ENCODE peak calls at places on chromosomes 2 and 18, in six cellular contexts. I, K, U, W, V and Y are unnamed samples.
A peak's percentile ranks its signal among the peaks of the same experiment; 100 is the strongest.

GRCh38 chr2:234165421-234165820 is 114.9 kb downstream of the SPP2 start:
- DNase-seq in U (no peak), K (no peak), I (peak; percentile 46), W (peak; percentile 32), V (no peak), Y (no peak)

GRCh38 chr2:178066890-178067669 is 5.5 kb downstream of the PDE11A start:
- DNase-seq in W (no peak), V (no peak), U (no peak), K (no peak), I (no peak), Y (no peak)

GRCh38 chr2:56102866-56103265 is 80.9 kb upstream of the CCDC85A start:
- DNase-seq in I (no peak), K (no peak), V (no peak), W (peak; percentile 46), U (no peak), Y (no peak)

GRCh38 chr18:74457043-74457742 is at the start of gene DIPK1C:
- DNase-seq in K (no peak), I (no peak), U (no peak), W (no peak), V (no peak), Y (no peak)

GRCh38 chr2:241561811-241562210 is 3.3 kb downstream of the BOK start:
- DNase-seq in V (peak; percentile 53), U (no peak), I (no peak), K (peak; percentile 50), W (peak; percentile 75), Y (peak; percentile 84)

GRCh38 chr2:1306029-1306686 is 107.1 kb upstream of the TPO start:
- DNase-seq in I (no peak), W (no peak), U (no peak), V (no peak), K (no peak), Y (no peak)

GRCh38 chr18:69817335-69817935 is 130.2 kb downstream of the CD226 start:
- DNase-seq in W (peak; percentile 44), V (no peak), I (peak; percentile 66), K (no peak), U (no peak), Y (no peak)

GRCh38 chr18:79508565-79509535 is 113.1 kb downstream of the NFATC1 start:
- DNase-seq in U (peak; percentile 62), I (no peak), V (peak; percentile 39), W (no peak), K (peak; percentile 51), Y (no peak)

GRCh38 chr18:35289293-35290069 is 548 bp downstream of the ZSCAN30 start:
- DNase-seq in I (no peak), U (no peak), W (peak; percentile 19), V (peak; percentile 48), K (peak; percentile 52), Y (peak; percentile 39)

GRCh38 chr18:2932247-2933181 is 80.4 kb downstream of the LPIN2 start:
- DNase-seq in V (no peak), K (no peak), W (peak; percentile 54), I (peak; percentile 41), U (no peak), Y (peak; percentile 55)

GRCh38 chr2:113992090-113992489 is 102.2 kb downstream of the ACTR3 start:
- DNase-seq in K (no peak), W (peak; percentile 66), U (no peak), I (no peak), V (no peak), Y (no peak)

GRCh38 chr18:48904086-48904485 is 46.7 kb downstream of the SMAD7 start:
- DNase-seq in U (no peak), I (no peak), W (no peak), V (no peak), K (no peak), Y (no peak)

DNA sequence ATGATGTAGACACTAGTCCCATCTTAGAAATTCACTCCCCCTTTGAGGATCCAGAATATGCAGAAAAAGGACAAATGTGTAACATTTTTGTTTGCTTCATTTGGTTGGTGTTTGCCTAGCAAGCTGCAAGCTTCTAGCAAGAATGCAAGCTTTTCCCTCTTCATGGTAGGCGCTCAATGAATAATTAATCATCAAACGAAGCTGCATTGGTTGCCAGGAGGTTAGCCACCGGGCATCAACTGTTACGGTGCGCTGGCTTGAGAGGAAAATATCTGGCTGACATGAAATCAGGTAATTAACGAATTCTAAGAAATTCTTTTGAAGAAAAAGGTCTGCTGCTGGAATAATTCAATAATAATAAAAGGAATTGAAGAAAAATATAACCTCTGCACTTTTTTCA is 341.0 kb upstream of the KYNU start:
- DNase-seq in U (no peak), W (no peak), I (no peak), K (no peak), V (no peak), Y (no peak)
- TF ChIP-seq CTCF in U (no peak), W (no peak), I (no peak), K (no peak), V (no peak), Y (no peak)

GRCh38 chr2:16461672-16462071 is 204.0 kb downstream of the CYRIA start:
- DNase-seq in W (no peak), K (no peak), V (no peak), U (no peak), I (no peak), Y (no peak)
- TF ChIP-seq CTCF in W (no peak), K (no peak), V (no peak), U (peak; percentile 31), I (no peak), Y (no peak)

DNA sequence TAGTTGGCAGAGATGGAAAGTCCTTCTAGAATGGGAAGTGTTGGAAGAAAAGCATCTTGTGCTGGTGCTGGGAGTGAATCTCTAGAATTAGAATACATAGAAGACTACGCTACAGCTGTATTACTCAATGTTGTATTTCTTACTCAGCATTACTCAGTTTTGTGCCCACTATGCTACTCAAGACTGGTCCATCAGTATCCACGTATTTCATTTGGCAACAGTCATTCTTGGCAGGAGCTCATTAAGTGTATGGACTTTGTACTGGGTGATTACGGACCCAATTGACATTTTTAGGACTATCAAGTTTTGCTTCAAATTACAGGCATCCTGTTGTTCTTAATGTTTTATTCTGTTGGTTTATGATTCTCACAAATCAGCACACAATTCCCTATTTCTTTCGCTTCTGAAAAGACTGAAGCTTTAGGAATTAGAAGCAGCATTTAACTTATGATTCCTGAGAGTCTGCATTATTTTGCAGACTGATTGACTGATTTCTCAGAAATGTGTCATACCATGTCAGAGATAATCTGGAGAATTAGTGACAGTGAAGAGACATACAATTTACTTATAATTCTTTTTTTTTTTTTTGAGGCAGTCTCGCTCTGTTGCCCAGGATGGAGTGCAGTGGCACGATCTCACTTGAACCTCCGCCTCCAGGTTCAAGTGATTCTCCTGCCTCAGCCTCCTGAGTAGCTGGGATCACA is 136.9 kb downstream of the MYO3B start:
- DNase-seq in V (no peak), W (peak; percentile 96), I (no peak), U (no peak), K (no peak), Y (no peak)
- TF ChIP-seq CTCF in V (no peak), W (no peak), I (no peak), U (no peak), K (no peak), Y (no peak)

DNA sequence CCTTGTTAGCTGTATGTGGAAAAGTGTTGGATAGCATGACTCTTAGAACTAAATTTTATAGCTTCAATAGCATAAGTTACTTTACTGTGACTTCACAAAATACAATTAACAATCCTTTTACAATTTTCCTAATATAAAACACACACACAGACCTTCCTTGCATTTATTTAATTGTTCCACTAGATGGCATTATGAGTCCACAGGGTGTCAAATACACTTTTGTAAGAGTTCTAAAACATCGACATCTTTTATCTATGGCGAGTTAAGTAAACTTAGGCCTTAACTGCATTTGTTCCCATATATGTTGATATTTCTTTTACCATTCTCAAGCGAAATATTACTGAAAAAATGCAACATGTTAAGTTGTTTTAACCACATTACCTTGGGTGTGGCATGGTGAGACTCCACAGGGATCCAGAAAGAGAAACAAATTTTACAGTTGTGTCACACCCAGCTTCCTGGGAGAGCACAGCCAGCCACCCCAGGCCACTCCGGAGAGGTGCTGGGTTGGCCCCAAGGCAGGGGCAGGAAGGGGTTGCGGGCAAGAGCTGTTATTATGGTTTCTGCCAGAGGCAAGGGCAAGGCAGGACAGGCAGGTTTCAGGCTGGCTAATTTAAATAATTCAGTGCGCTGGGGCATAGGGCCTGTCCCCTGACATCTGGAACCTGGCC is 312.4 kb upstream of the MC4R start:
- DNase-seq in V (no peak), U (no peak), K (no peak), I (peak; percentile 5), W (peak; percentile 57), Y (no peak)
- TF ChIP-seq CTCF in V (no peak), U (peak; percentile 81), K (peak; percentile 32), I (peak; percentile 48), W (peak; percentile 29), Y (peak; percentile 41)

DNA sequence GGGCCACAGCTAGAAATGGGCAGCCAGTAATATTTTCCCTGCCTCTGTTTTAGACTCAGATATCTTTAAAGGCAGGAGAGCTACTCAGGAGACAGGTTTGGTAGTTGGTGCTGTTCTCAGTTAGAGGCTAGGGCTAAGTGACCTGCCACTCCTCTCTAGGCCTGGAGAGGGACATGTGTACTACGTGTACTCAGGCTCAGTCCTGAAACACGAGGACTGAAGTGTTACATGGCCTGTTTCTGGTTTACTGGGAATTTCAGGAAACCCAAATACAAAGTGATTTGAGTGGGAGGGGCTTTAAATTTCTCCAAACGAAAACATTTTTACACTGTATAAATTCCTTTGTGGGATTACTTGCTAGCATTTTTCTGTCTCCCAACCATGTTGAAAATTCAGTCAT is 343.4 kb downstream of the CYP26B1 start:
- DNase-seq in W (no peak), K (no peak), U (peak; percentile 10), I (peak; percentile 21), V (no peak), Y (no peak)
- TF ChIP-seq CTCF in W (no peak), K (no peak), U (peak; percentile 25), I (peak; percentile 44), V (no peak), Y (no peak)

GRCh38 chr2:183530333-183530901 is 406.2 kb downstream of the NUP35 start:
- DNase-seq in K (no peak), I (no peak), W (no peak), V (no peak), U (no peak), Y (no peak)
- TF ChIP-seq CTCF in K (no peak), I (no peak), W (no peak), V (no peak), U (no peak), Y (no peak)

DNA sequence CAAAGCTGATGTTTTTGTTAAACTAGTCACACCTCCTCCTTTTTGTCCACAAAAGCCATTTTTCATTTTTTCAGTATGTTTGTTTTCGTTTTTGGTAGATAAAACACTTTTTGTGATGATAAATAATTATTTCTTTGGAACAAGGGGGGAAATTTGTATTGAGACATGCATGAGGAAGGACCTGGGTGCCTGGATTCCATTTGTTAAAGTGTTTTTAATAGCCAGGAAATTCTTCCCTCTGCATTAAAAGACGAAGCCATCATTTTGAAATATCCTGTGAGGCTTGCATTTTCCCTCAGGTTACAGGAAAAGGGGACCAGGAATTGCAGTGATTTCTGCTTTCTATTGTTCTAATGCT is 52.1 kb upstream of the CTLA4 start:
- DNase-seq in V (no peak), W (no peak), K (no peak), U (no peak), I (no peak), Y (no peak)
- TF ChIP-seq CTCF in V (no peak), W (no peak), K (no peak), U (peak; percentile 43), I (no peak), Y (no peak)